ENCODE peak calls at places on chromosomes 6 and 20, in four cellular contexts. A is left lung, W is heart right ventricle, G is neural progenitor cell. E is an unnamed sample. For H3K4me1, the result is how much of the 10 kb centered on the place peaks cover.

GRCh38 chr6:28351493-28351925 is 1.8 kb downstream of the ZKSCAN3 start:
- DNase-seq in A (no peak), W (no peak), G (no peak), E (no peak)

GRCh38 chr6:72849346-72849745 is 227.5 kb downstream of the KCNQ5 start:
- DNase-seq in A (no peak), W (no peak), G (no peak), E (no peak)

GRCh38 chr6:21873562-21873961 is 280.0 kb downstream of the SOX4 start:
- DNase-seq in A (no peak), W (no peak), G (no peak), E (no peak)

GRCh38 chr6:87182321-87182720 is 27.0 kb downstream of the ZNF292 start:
- DNase-seq in A (no peak), W (no peak), G (no peak), E (no peak)

GRCh38 chr6:84669945-84670344 is 94.5 kb downstream of the TBX18 start:
- DNase-seq in A (no peak), W (no peak), G (no peak), E (no peak)

GRCh38 chr20:48523191-48523757 is 304.5 kb downstream of the PREX1 start:
- DNase-seq in A (no peak), W (no peak), G (peak), E (no peak)

GRCh38 chr20:63579017-63579705 is 5.1 kb upstream of the HELZ2 start:
- DNase-seq in A (no peak), W (no peak), G (no peak), E (peak)

GRCh38 chr20:2140561-2140960 is 38.9 kb downstream of the STK35 start:
- DNase-seq in A (no peak), W (peak), G (no peak), E (peak)

GRCh38 chr20:58571942-58572666 is 56.9 kb upstream of the APCDD1L start:
- DNase-seq in A (peak), W (no peak), G (no peak), E (no peak)

GRCh38 chr6:97669191-97669651 is 386.2 kb upstream of the MMS22L start:
- DNase-seq in A (no peak), W (peak), G (peak), E (no peak)

GRCh38 chr6:52149949-52150348 is 36.2 kb upstream of the IL17A start:
- DNase-seq in A (no peak), W (no peak), G (no peak), E (no peak)

GRCh38 chr20:57705103-57705899 is 4.5 kb downstream of the PMEPA1 start:
- DNase-seq in A (no peak), W (no peak), G (peak), E (no peak)

GRCh38 chr6:161736796-161737292 is 463.0 kb upstream of the AGPAT4 start:
- DNase-seq in A (no peak), W (no peak), G (no peak), E (no peak)

GRCh38 chr6:156507106-156507505 is 270.1 kb upstream of the ARID1B start:
- DNase-seq in A (no peak), W (no peak), G (no peak), E (no peak)

GRCh38 chr6:137801352-137802088 is 65.5 kb upstream of the TNFAIP3 start:
- DNase-seq in A (no peak), W (no peak), G (no peak), E (no peak)

GRCh38 chr6:136920858-136921520 is 1.1 kb upstream of the SLC35D3 start:
- DNase-seq in A (no peak), W (peak), G (peak), E (no peak)

GRCh38 chr6:154868143-154868594 is 126.9 kb upstream of the TIAM2 start:
- DNase-seq in A (no peak), W (no peak), G (peak), E (no peak)

GRCh38 chr6:44642870-44643522 is 255.5 kb downstream of the CDC5L start:
- DNase-seq in A (no peak), W (no peak), G (no peak), E (no peak)

GRCh38 chr6:42989923-42990322 is 5.6 kb downstream of the PPP2R5D start:
- DNase-seq in A (peak), W (no peak), G (no peak), E (no peak)

GRCh38 chr6:2165216-2165725 is 80.1 kb downstream of the GMDS start:
- DNase-seq in A (no peak), W (no peak), G (no peak), E (no peak)

GRCh38 chr6:27688014-27688586 is 215.2 kb upstream of the ZNF184 start:
- DNase-seq in A (no peak), W (peak), G (peak), E (peak)

GRCh38 chr6:135129139-135129867 is 51.8 kb upstream of the MYB start:
- DNase-seq in A (no peak), W (no peak), G (no peak), E (no peak)

GRCh38 chr20:44848254-44849015 is 37.1 kb upstream of the YWHAB start:
- DNase-seq in A (no peak), W (no peak), G (no peak), E (no peak)

GRCh38 chr20:44851545-44851944 is 34.0 kb upstream of the YWHAB start:
- DNase-seq in A (no peak), W (no peak), G (no peak), E (no peak)

GRCh38 chr20:44850272-44850671 is 35.2 kb upstream of the YWHAB start:
- DNase-seq in A (no peak), W (no peak), G (no peak), E (no peak)

GRCh38 chr20:44850883-44851282 is 34.6 kb upstream of the YWHAB start:
- DNase-seq in A (no peak), W (no peak), G (no peak), E (no peak)

DNA sequence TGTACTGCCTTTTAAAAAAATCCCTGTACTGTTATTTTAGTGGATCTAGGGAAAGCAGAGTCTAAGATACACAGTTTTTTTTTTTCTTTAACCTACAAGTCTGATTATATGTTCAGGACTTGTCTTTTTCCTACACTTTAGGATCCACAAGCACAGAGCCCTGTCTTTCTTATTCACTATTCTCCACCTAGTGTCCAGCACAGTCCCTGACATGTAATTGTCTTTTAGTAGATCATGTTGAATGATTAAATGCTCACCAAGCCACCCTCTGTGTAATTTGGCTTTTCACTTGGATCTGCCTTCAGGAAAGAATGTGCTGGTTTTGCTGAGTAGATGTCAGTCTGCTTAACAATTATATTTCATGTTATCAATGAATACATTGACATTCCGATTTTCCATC is 35.8 kb upstream of the YWHAB start:
- DNase-seq in A (no peak), W (no peak), G (peak), E (no peak)
- TF ChIP-seq CTCF in A (no peak), W (no peak), G (peak), E (no peak)

GRCh38 chr6:37502703-37503485 is 3.2 kb upstream of the CCDC167 start:
- DNase-seq in A (no peak), W (no peak), G (no peak), E (no peak)
- H3K27ac ChIP-seq in A (no peak), W (no peak), G (no peak), E (no peak)

DNA sequence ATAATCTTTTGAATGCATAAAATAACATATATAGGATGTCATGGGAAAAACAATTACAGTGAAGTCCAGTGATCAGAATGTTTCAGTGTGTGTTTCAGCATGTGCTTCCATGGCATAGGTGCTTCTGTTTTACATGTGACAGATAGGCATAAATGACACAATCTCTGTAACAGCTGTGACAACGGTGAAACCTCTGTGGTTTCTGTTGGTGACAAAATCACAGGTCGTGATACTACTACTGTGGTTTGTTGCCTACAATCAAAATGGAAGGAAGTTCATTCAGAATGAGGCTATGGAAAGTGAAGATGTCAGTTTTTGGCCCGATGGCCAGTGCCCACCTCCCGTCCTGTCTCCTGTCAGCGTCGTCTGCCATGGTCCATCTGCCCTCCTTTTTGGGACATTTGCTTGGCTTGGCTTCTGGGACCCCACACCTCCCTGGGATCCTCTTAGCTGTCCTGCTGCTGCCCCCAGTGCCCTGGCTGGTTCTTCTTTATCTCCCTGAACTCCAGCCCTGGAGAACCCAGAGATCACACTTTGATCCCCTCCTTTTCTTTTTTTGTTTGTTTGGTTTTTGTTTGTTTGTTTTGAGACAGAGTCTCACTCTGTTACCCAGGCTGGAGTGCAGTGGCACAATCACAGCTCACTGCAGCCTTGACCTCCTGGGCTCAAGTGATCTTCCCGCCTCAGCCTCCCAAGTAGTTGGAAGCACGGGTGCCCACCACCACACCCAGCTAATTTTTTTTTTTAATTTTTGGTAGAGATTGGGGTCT is 79.3 kb upstream of the NAA20 start:
- DNase-seq in A (no peak), W (no peak), G (no peak), E (no peak)
- H3K4me1 ChIP-seq in A (half or more), W (half or more), G (under half), E (under half)

DNA sequence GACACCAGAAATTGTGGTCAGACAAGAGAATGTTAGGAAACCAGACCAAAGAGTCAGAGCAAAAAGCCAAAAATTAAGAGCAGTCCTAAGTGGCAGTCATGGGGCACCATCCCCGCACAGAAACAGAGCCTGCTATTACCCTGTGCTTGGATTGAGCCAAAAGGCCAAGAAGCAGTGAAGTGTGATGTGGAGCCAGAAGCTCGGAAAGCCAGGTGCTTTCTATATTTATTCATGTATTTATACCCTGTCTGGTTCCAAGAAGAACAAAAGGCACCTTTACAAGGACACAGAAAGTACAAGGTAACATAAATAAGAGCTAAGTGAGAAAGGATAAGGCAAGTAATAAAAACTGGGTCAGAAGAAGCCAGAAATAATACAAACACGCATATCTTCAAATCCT is 336.2 kb upstream of the CNR1 start:
- DNase-seq in A (no peak), W (no peak), G (no peak), E (no peak)
- TF ChIP-seq CTCF in A (no peak), W (no peak), G (no peak), E (no peak)

E was measured in pancreas.